ENCODE peak calls at places on chromosomes 1 and 21, in nine cellular contexts. B is ovary, T is spleen, N is uterus, S is testis, V is transverse colon, Q is upper lobe of left lung, G is stomach, I is adrenal gland. R is an unnamed sample.

GRCh38 chr1:92909321-92909720 is 51.9 kb downstream of the DIPK1A start:
- DNase-seq in B (no peak), T (no peak), N (no peak), S (no peak), V (no peak), Q (no peak), G (no peak), I (no peak), R (no peak)

GRCh38 chr21:31872452-31873274 is at the start of gene HUNK:
- DNase-seq in B (peak; percentile 66), T (peak; percentile 71), N (peak; percentile 34), S (peak; percentile 58), V (peak; percentile 58), Q (peak; percentile 44), G (no peak), I (peak; percentile 56), R (no peak)

GRCh38 chr1:205916541-205916940 is 26.7 kb downstream of the SLC26A9 start:
- DNase-seq in B (no peak), T (no peak), N (no peak), S (no peak), V (no peak), Q (no peak), G (no peak), I (no peak), R (no peak)

GRCh38 chr1:96072021-96072420 is 649.6 kb upstream of the PTBP2 start:
- DNase-seq in B (no peak), T (no peak), N (no peak), S (no peak), V (no peak), Q (no peak), G (no peak), I (no peak), R (no peak)

GRCh38 chr1:85862456-85862855 is 154.2 kb upstream of the ZNHIT6 start:
- DNase-seq in B (no peak), T (no peak), N (no peak), S (no peak), V (no peak), Q (no peak), G (no peak), I (no peak), R (no peak)

GRCh38 chr1:83970119-83970518 is 28.8 kb downstream of the TTLL7 start:
- DNase-seq in B (no peak), T (no peak), N (no peak), S (no peak), V (no peak), Q (no peak), G (no peak), I (no peak), R (no peak)

GRCh38 chr21:28833181-28833580 is 159.5 kb downstream of the LTN1 start:
- DNase-seq in B (no peak), T (no peak), N (no peak), S (no peak), V (no peak), Q (no peak), G (no peak), I (no peak), R (no peak)

GRCh38 chr1:57124768-57125446 is 159.1 kb upstream of the C8B start:
- DNase-seq in B (no peak), T (no peak), N (no peak), S (no peak), V (no peak), Q (no peak), G (no peak), I (no peak), R (no peak)

GRCh38 chr21:37153193-37153934 is 80.3 kb downstream of the TTC3 start:
- DNase-seq in B (no peak), T (no peak), N (peak; percentile 66), S (no peak), V (peak; percentile 58), Q (peak; percentile 29), G (no peak), I (peak; percentile 71), R (no peak)

GRCh38 chr1:6207921-6208320 is 2.0 kb downstream of the RNF207 start:
- DNase-seq in B (no peak), T (no peak), N (no peak), S (no peak), V (no peak), Q (no peak), G (no peak), I (no peak), R (no peak)

GRCh38 chr1:160031368-160032164 is at the start of gene PIGM:
- DNase-seq in B (peak; percentile 95), T (peak; percentile 97), N (peak; percentile 93), S (peak; percentile 97), V (peak; percentile 97), Q (peak; percentile 99), G (peak; percentile 97), I (peak; percentile 96), R (peak; percentile 95)

GRCh38 chr1:11960710-11961109 is 19.5 kb upstream of the MFN2 start:
- DNase-seq in B (no peak), T (no peak), N (no peak), S (no peak), V (no peak), Q (peak; percentile 68), G (no peak), I (peak; percentile 61), R (no peak)

DNA sequence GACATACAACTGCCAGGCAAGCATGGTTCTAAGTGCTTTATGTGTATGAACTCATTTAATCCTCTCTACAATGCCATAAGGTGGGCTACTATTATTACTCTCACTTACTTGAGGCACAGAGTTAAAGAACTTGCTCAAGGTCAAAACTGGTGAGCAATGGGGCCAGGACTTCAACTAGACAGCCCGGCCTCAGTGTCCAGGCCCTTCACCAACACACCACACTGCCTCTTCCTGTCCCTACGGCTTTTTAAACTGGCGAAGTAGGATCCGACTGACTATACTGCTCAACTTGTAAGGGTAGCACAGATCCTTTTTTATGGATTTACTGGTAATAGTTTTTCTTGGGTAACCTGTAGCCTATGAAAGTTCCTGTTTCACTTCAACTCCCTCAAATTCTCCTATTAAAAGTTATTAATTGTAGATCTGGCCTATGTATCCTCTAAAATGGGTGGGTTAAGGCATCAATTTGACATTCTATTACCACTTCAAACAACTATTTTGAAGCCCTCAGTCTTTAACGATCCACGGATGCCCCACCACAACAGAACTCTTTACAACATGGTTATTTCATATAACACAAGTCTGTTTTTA is 4.3 kb downstream of the ERRFI1 start:
- DNase-seq in B (no peak), T (no peak), N (no peak), S (no peak), V (no peak), Q (no peak), G (no peak), I (no peak), R (no peak)
- TF ChIP-seq POLR2A in B (no peak), T (no peak), N (no peak), S (no peak), V (no peak), Q (no peak), G (no peak), I (no peak), R (no peak)

GRCh38 chr1:210233495-210234253 is 1.1 kb downstream of the SERTAD4 start:
- DNase-seq in B (peak; percentile 68), T (no peak), N (peak; percentile 54), S (no peak), V (peak; percentile 54), Q (peak; percentile 71), G (peak; percentile 59), I (peak; percentile 66), R (peak; percentile 52)

GRCh38 chr1:210233216-210233494 is 559 bp downstream of the SERTAD4 start:
- DNase-seq in B (no peak), T (no peak), N (no peak), S (no peak), V (no peak), Q (no peak), G (no peak), I (no peak), R (no peak)

GRCh38 chr1:210232524-210233215 is at the start of gene SERTAD4:
- DNase-seq in B (peak; percentile 69), T (no peak), N (peak; percentile 37), S (no peak), V (peak; percentile 58), Q (peak; percentile 51), G (peak; percentile 57), I (peak; percentile 61), R (peak; percentile 35)

GRCh38 chr1:210235363-210236053 is 2.9 kb downstream of the SERTAD4 start:
- DNase-seq in B (no peak), T (no peak), N (no peak), S (no peak), V (no peak), Q (no peak), G (no peak), I (no peak), R (no peak)

DNA sequence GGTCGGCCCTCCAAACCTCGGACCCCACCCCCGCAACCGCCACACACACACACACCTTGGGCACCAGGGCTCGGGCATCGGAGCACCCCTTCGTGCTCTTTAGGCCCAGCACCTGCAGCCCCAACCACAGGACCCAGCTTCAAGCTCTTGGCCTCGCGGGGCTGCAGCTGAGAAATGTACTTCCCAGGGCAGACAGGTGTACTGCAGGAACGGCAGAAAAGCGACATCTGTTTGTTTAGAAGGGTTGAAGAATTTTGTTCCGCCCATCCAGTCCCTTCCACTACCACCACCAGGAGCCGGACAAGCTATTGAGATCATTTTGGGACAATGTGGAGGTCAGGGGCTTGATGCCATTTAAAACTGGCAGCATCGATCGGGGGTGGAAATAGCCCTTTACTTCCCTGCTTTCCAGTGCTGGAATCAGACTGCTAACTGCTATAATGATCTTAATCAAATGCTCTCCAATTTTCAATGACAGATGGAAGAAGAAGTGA is 1.7 kb downstream of the SERTAD4 start:
- DNase-seq in B (no peak), T (no peak), N (peak; percentile 34), S (no peak), V (no peak), Q (no peak), G (no peak), I (no peak), R (no peak)
- H3K27ac ChIP-seq in B (no peak overlapping the region), T (no peak overlapping the region), N (peak overlapping the region; percentile 99), S (no peak overlapping the region), V (peak overlapping the region; percentile 91), Q (peak overlapping the region; percentile 72), G (peak overlapping the region; percentile 94), I (no peak overlapping the region), R (no peak overlapping the region)

DNA sequence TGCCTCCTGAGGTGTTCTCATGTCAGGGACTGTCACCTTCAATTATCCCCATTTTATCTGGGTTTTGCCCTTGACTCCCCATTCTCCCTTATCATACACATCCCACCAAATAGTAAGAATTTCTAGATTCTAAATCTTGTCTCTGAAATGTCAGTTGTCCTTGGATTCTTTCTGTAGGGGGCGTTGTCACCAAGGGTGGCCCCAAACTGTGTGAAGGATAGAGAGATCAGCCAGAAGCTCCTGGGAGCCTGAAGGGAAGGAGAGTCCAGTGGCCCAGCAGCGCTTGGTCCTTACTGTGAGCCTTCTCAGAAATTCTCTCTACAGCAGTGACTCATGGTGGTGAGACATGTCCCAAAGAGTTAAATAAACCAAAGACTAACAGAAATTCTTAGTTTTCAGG is 109.6 kb downstream of the ELAVL4 start:
- DNase-seq in B (no peak), T (no peak), N (no peak), S (no peak), V (no peak), Q (no peak), G (no peak), I (no peak), R (no peak)
- TF ChIP-seq POLR2A in B (no peak), T (no peak), N (no peak), S (no peak), V (no peak), Q (no peak), G (no peak), I (no peak), R (no peak)

DNA sequence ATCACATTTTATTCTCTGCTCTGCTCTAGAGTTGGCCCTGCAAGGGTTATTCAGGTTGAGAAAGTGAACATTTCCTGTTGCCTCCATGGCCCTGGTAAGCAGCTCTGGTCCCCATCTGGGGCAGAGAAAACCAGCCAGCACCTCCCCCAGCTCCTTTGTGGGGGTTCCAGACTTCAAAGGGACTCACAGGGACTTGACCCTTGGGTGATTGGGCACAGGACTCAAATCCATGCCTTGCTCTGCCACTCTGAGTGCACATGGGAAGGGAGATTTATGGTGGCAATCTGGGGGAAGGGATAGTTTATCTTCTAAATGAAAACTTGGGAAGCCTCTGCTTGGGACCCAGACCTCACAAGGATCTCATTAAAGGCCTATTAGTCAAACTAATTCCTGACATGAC is 212.8 kb downstream of the FOXD2 start:
- DNase-seq in B (no peak), T (peak; percentile 30), N (no peak), S (no peak), V (no peak), Q (no peak), G (no peak), I (peak; percentile 6), R (no peak)
- H3K27ac ChIP-seq in B (no peak overlapping the region), T (no peak overlapping the region), N (no peak overlapping the region), S (no peak overlapping the region), V (peak overlapping the region; percentile 68), Q (peak overlapping the region; percentile 24), G (no peak overlapping the region), I (no peak overlapping the region), R (no peak overlapping the region)